ENCODE peak calls at places on chromosomes 3 and 15, in eight cellular contexts. B is stomach; C is COLO829; R is endodermal cell; J is Right ventricle myocardium inferior; W is stimulated activated CD4-positive, alpha-beta T cell treated with anti-CD3 and anti-CD28 coated beads, Interleukin-1b, Interleukin-23, amount 100 ng/mL, for 1 hour; D is nephron progenitor cell; A is left cardiac atrium. N is an unnamed sample.

GRCh38 chr3:118811333-118811732 is 223.3 kb downstream of the IGSF11 start:
- DNase-seq in D (no peak), B (no peak), C (no peak), W (no peak), A (no peak), J (no peak), R (no peak), N (no peak)

GRCh38 chr3:52299815-52300611 is 12.4 kb downstream of the GLYCTK start:
- DNase-seq in B (peak; percentile 62), J (no peak), W (no peak), A (peak; percentile 63), D (peak; percentile 52), C (peak; percentile 63), R (peak; percentile 83), N (peak; percentile 74)

GRCh38 chr3:65950340-65951326 is 88.1 kb downstream of the MAGI1 start:
- DNase-seq in C (no peak), D (no peak), B (no peak), A (no peak), W (no peak), R (peak; percentile 79), J (no peak), N (no peak)

GRCh38 chr3:85670626-85671025 is 711.8 kb downstream of the CADM2 start:
- DNase-seq in R (no peak), J (no peak), W (no peak), B (no peak), A (no peak), C (no peak), D (no peak), N (no peak)

GRCh38 chr3:101803152-101803782 is 24.3 kb downstream of the NXPE3 start:
- DNase-seq in R (no peak), W (no peak), D (peak; percentile 42), J (no peak), B (peak; percentile 42), A (no peak), C (peak; percentile 74), N (peak; percentile 21)

GRCh38 chr15:58501636-58502178 is 69.9 kb downstream of the LIPC start:
- DNase-seq in R (no peak), J (no peak), D (no peak), W (no peak), A (no peak), C (no peak), B (no peak), N (no peak)

GRCh38 chr3:197366301-197367044 is 68.1 kb upstream of the DLG1 start:
- DNase-seq in A (no peak), D (no peak), W (no peak), B (no peak), R (no peak), J (no peak), C (no peak), N (no peak)

GRCh38 chr3:106510206-106510605 is 641.4 kb upstream of the CBLB start:
- DNase-seq in D (no peak), A (no peak), W (no peak), C (no peak), R (no peak), J (no peak), B (no peak), N (no peak)

GRCh38 chr3:99542771-99543518 is 95.4 kb upstream of the COL8A1 start:
- DNase-seq in R (no peak), J (no peak), A (no peak), C (no peak), D (no peak), B (no peak), W (no peak), N (no peak)

GRCh38 chr3:165903885-165904284 is 66.7 kb upstream of the BCHE start:
- DNase-seq in C (no peak), W (no peak), J (no peak), R (no peak), B (no peak), D (no peak), A (no peak), N (no peak)

GRCh38 chr15:45499426-45499825 is 23.1 kb downstream of the SLC30A4 start:
- DNase-seq in D (no peak), R (no peak), W (no peak), A (no peak), J (no peak), C (no peak), B (no peak), N (no peak)

GRCh38 chr3:66404903-66405700 is 95.7 kb downstream of the LRIG1 start:
- DNase-seq in J (no peak), C (no peak), W (no peak), D (no peak), R (peak; percentile 38), B (no peak), A (peak; percentile 6), N (no peak)

GRCh38 chr3:183578179-183578578 is 22.7 kb upstream of the KLHL6 start:
- DNase-seq in D (no peak), W (no peak), A (no peak), B (no peak), R (no peak), C (no peak), J (no peak), N (no peak)

GRCh38 chr3:137820366-137820765 is 56.3 kb downstream of the SOX14 start:
- DNase-seq in W (no peak), J (no peak), A (no peak), R (no peak), D (no peak), B (no peak), C (no peak), N (no peak)

GRCh38 chr15:37933685-37934084 is 755 bp upstream of the TMCO5A start:
- DNase-seq in R (no peak), C (no peak), D (no peak), B (no peak), J (no peak), A (no peak), W (no peak), N (no peak)

N was measured in pancreas.